ENCODE peak calls at places on chromosomes 13 and 19, in eight cellular contexts. D, H, M, K, A, R, G and C are unnamed samples.

GRCh38 chr13:27953671-27954405 is 15.3 kb downstream of the CDX2 start:
- DNase-seq in D (peak), H (peak), M (no peak), K (no peak), A (peak), R (peak), G (peak), C (no peak)

GRCh38 chr13:51396352-51396751 is 56.5 kb downstream of the INTS6 start:
- DNase-seq in D (no peak), H (no peak), M (no peak), K (no peak), A (no peak), R (no peak), G (no peak), C (no peak)

GRCh38 chr13:98487522-98487921 is 89.4 kb downstream of the STK24 start:
- DNase-seq in D (no peak), H (no peak), M (no peak), K (no peak), A (no peak), R (no peak), G (no peak), C (no peak)

GRCh38 chr19:39252458-39252857 is 3.8 kb upstream of the IFNL4 start:
- DNase-seq in D (no peak), H (no peak), M (no peak), K (no peak), A (no peak), R (peak), G (no peak), C (no peak)

GRCh38 chr13:33228645-33229445 is 56.7 kb downstream of the STARD13 start:
- DNase-seq in D (no peak), H (no peak), M (no peak), K (no peak), A (no peak), R (no peak), G (no peak), C (no peak)

GRCh38 chr19:5692785-5693194 is 2.7 kb downstream of the RPL36 start:
- DNase-seq in D (no peak), H (no peak), M (no peak), K (no peak), A (no peak), R (no peak), G (no peak), C (no peak)

GRCh38 chr13:94660695-94661324 is 51.5 kb downstream of the SOX21 start:
- DNase-seq in D (no peak), H (no peak), M (no peak), K (no peak), A (no peak), R (no peak), G (no peak), C (no peak)

GRCh38 chr13:51444922-51445321 is 7.9 kb downstream of the INTS6 start:
- DNase-seq in D (no peak), H (no peak), M (no peak), K (no peak), A (no peak), R (no peak), G (no peak), C (no peak)

GRCh38 chr19:17061205-17061604 is 14.0 kb downstream of the HAUS8 start:
- DNase-seq in D (no peak), H (no peak), M (no peak), K (no peak), A (no peak), R (no peak), G (no peak), C (no peak)

GRCh38 chr19:2312819-2313501 is 5.0 kb upstream of the LINGO3 start:
- DNase-seq in D (no peak), H (no peak), M (no peak), K (peak), A (no peak), R (no peak), G (no peak), C (peak)

GRCh38 chr13:50449465-50449864 is 394.0 kb downstream of the DLEU7 start:
- DNase-seq in D (no peak), H (no peak), M (no peak), K (no peak), A (no peak), R (no peak), G (no peak), C (no peak)

GRCh38 chr13:50129065-50129922 is 114.0 kb downstream of the KCNRG start:
- DNase-seq in D (no peak), H (no peak), M (no peak), K (no peak), A (peak), R (no peak), G (no peak), C (no peak)

GRCh38 chr19:9913237-9914000 is 22.9 kb downstream of the OLFM2 start:
- DNase-seq in D (peak), H (peak), M (no peak), K (no peak), A (no peak), R (no peak), G (no peak), C (no peak)

GRCh38 chr19:3580156-3580955 is 4.9 kb upstream of the GIPC3 start:
- DNase-seq in D (no peak), H (no peak), M (no peak), K (no peak), A (no peak), R (no peak), G (no peak), C (no peak)

GRCh38 chr19:30997222-30997621 is 352.0 kb downstream of the TSHZ3 start:
- DNase-seq in D (no peak), H (no peak), M (no peak), K (no peak), A (no peak), R (no peak), G (no peak), C (no peak)

GRCh38 chr19:40806385-40807146 is 7.6 kb downstream of the EGLN2 start:
- DNase-seq in D (peak), H (peak), M (peak), K (peak), A (peak), R (no peak), G (peak), C (peak)

GRCh38 chr13:20188649-20189553 is 3.8 kb downstream of the GJB2 start:
- DNase-seq in D (no peak), H (no peak), M (no peak), K (no peak), A (no peak), R (no peak), G (no peak), C (no peak)